ENCODE peak calls at places on chromosomes 7 and 10, in nine cellular contexts. N is KG1; M is fibroblast of gingiva; T is CD8-positive, alpha-beta T cell; S is stimulated activated CD4-positive, alpha-beta T cell treated with anti-CD3 and anti-CD28 coated beads, Interleukin-1b, Interleukin-23, amount 100 ng/mL, for 4 hours; G is naive thymus-derived CD4-positive, alpha-beta T cell; W is GM13977; B is hypothalamus; L is AG09309. F is an unnamed sample.

GRCh38 chr7:143519411-143520131 is 41.9 kb downstream of the TAS2R41 start:
- DNase-seq in T (no peak), M (peak; percentile 33), S (no peak), B (no peak), W (no peak), N (no peak), G (no peak), L (no peak), F (no peak)

GRCh38 chr7:107180378-107180777 is 11.6 kb downstream of the HBP1 start:
- DNase-seq in G (no peak), M (peak; percentile 94), N (no peak), L (peak; percentile 23), S (peak; percentile 57), W (no peak), T (peak; percentile 60), B (no peak), F (no peak)

GRCh38 chr7:102132209-102132752 is 154.4 kb upstream of the SH2B2 start:
- DNase-seq in T (no peak), N (no peak), S (no peak), B (no peak), M (no peak), G (no peak), L (no peak), W (no peak), F (no peak)

GRCh38 chr10:111758593-111758992 is 425.0 kb downstream of the GPAM start:
- DNase-seq in G (no peak), L (no peak), B (no peak), S (no peak), W (no peak), M (no peak), T (no peak), N (no peak), F (no peak)

GRCh38 chr10:6962576-6962975 is 382.5 kb upstream of the PRKCQ start:
- DNase-seq in W (no peak), T (no peak), M (no peak), S (no peak), N (no peak), G (no peak), B (no peak), L (no peak), F (no peak)

GRCh38 chr7:47796347-47796746 is 151.9 kb downstream of the PKD1L1 start:
- DNase-seq in L (no peak), S (no peak), W (no peak), B (no peak), G (no peak), T (no peak), M (no peak), N (no peak), F (no peak)

GRCh38 chr7:133699390-133699789 is 427.8 kb upstream of the LRGUK start:
- DNase-seq in S (no peak), G (peak; percentile 2), N (no peak), B (no peak), T (no peak), W (no peak), L (no peak), M (no peak), F (no peak)

GRCh38 chr10:90857635-90858488 is at the start of gene HTR7:
- DNase-seq in M (peak; percentile 46), T (peak; percentile 53), L (no peak), N (no peak), B (peak; percentile 31), S (peak; percentile 41), G (peak; percentile 78), W (peak; percentile 82), F (peak; percentile 51)

GRCh38 chr7:143299346-143299745 is 11.2 kb downstream of the CASP2 start:
- DNase-seq in N (no peak), M (no peak), W (no peak), G (no peak), B (no peak), S (no peak), T (no peak), L (no peak), F (no peak)

GRCh38 chr7:4960363-4960762 is 1.4 kb upstream of the MMD2 start:
- DNase-seq in G (no peak), S (no peak), T (no peak), N (no peak), L (no peak), M (no peak), W (peak; percentile 40), B (no peak), F (no peak)

GRCh38 chr10:43100366-43100765 is 23.5 kb downstream of the RET start:
- DNase-seq in L (no peak), S (no peak), N (no peak), B (no peak), W (no peak), T (no peak), G (no peak), M (no peak), F (no peak)

GRCh38 chr10:17768506-17768905 is 16.5 kb downstream of the TMEM236 start:
- DNase-seq in M (no peak), B (no peak), L (no peak), N (no peak), G (no peak), S (no peak), T (no peak), W (no peak), F (no peak)

GRCh38 chr7:134351424-134351823 is 34.7 kb upstream of the SLC35B4 start:
- DNase-seq in G (no peak), L (no peak), N (no peak), M (no peak), S (no peak), B (peak; percentile 2), W (no peak), T (no peak), F (peak; percentile 86)

GRCh38 chr7:26690135-26690534 is 174.3 kb downstream of the SKAP2 start:
- DNase-seq in W (no peak), B (no peak), S (no peak), L (no peak), G (no peak), N (no peak), M (no peak), T (no peak), F (no peak)

GRCh38 chr7:39948932-39949928 is 826 bp upstream of the CDK13 start:
- DNase-seq in B (peak; percentile 94), N (peak; percentile 98), W (peak; percentile 94), S (peak; percentile 93), L (peak; percentile 99), T (peak; percentile 97), G (peak; percentile 97), M (peak; percentile 100), F (peak; percentile 99)